ENCODE peak calls at places on chromosome 15, in seven cellular contexts. J, Z, Q, T, D, U and G are unnamed samples.

GRCh38 chr15:34240537-34240936 is 15.7 kb downstream of the EMC4 start:
- DNase-seq in Z (no peak), J (no peak), U (no peak), T (no peak), D (no peak), Q (no peak), G (no peak)

GRCh38 chr15:57213783-57214366 is 162.4 kb upstream of the CGNL1 start:
- DNase-seq in T (no peak), J (peak; percentile 24), Q (peak; percentile 67), D (peak; percentile 33), Z (peak; percentile 41), U (peak; percentile 36), G (no peak)

GRCh38 chr15:74913041-74913440 is 6.4 kb upstream of the FAM219B start:
- DNase-seq in Z (no peak), U (no peak), Q (peak; percentile 62), T (no peak), D (no peak), J (no peak), G (no peak)

GRCh38 chr15:70374096-70374495 is 276.4 kb upstream of the TLE3 start:
- DNase-seq in U (no peak), T (no peak), D (no peak), J (no peak), Z (no peak), Q (no peak), G (no peak)

GRCh38 chr15:93042691-93043378 is 46.2 kb downstream of the RGMA start:
- DNase-seq in D (peak; percentile 66), T (no peak), Z (no peak), U (no peak), J (no peak), Q (no peak), G (no peak)

GRCh38 chr15:44536298-44536961 is 517 bp upstream of the EIF3J start:
- DNase-seq in Q (peak; percentile 68), T (peak; percentile 24), Z (peak; percentile 83), D (peak; percentile 86), U (no peak), J (peak; percentile 87), G (peak; percentile 62)

GRCh38 chr15:68057758-68058157 is 3.6 kb downstream of the PIAS1 start:
- DNase-seq in J (no peak), D (no peak), U (no peak), T (no peak), Q (no peak), Z (no peak), G (no peak)

GRCh38 chr15:68821898-68822380 is 1.2 kb upstream of the ANP32A start:
- DNase-seq in U (peak; percentile 28), Q (no peak), D (no peak), J (peak; percentile 49), T (no peak), Z (no peak), G (no peak)

GRCh38 chr15:73370151-73370550 is 1.4 kb upstream of the HCN4 start:
- DNase-seq in Q (no peak), Z (no peak), T (no peak), U (no peak), D (no peak), J (no peak), G (no peak)

GRCh38 chr15:55003900-55004879 is 192.6 kb downstream of the RSL24D1 start:
- DNase-seq in J (no peak), Z (peak; percentile 31), T (no peak), Q (no peak), D (no peak), U (no peak), G (no peak)

GRCh38 chr15:70762469-70763119 is 764 bp downstream of the UACA start:
- DNase-seq in D (no peak), T (peak; percentile 35), J (peak; percentile 63), Z (peak; percentile 38), U (no peak), Q (peak; percentile 75), G (no peak)

GRCh38 chr15:80669599-80670273 is 25.4 kb upstream of the ABHD17C start:
- DNase-seq in J (peak; percentile 51), D (no peak), T (no peak), Z (no peak), U (peak; percentile 54), Q (peak; percentile 70), G (no peak)

GRCh38 chr15:62403164-62403809 is 238.2 kb upstream of the C2CD4B start:
- DNase-seq in D (no peak), U (no peak), Q (peak; percentile 74), T (no peak), J (peak; percentile 48), Z (no peak), G (no peak)